ENCODE peak calls at places on chromosomes 13 and 19, in nine cellular contexts. M, N, K, W, O, Q, S, G and D are unnamed samples.
A peak's percentile ranks its signal among the peaks of the same experiment; 100 is the strongest.

GRCh38 chr13:63304497-63304896 is 1888.8 kb upstream of the PCDH20 start:
- DNase-seq in K (no peak), W (no peak), M (no peak), S (no peak), Q (no peak), G (no peak), N (peak; percentile 19), O (no peak), D (no peak)

GRCh38 chr13:99015606-99016520 is 38.0 kb upstream of the DOCK9 start:
- DNase-seq in S (no peak), M (no peak), Q (no peak), W (peak; percentile 35), K (no peak), O (no peak), G (no peak), N (no peak), D (no peak)

GRCh38 chr19:16573296-16573695 is 1.1 kb upstream of the SLC35E1 start:
- DNase-seq in W (no peak), S (no peak), G (no peak), N (no peak), O (no peak), M (no peak), K (no peak), Q (no peak), D (peak; percentile 24)

GRCh38 chr19:55441319-55441691 is 1.8 kb downstream of the SHISA7 start:
- DNase-seq in Q (peak; percentile 54), S (no peak), N (no peak), K (no peak), M (no peak), W (no peak), O (no peak), G (no peak), D (no peak)

GRCh38 chr13:21825186-21825585 is 154.3 kb downstream of the FGF9 start:
- DNase-seq in M (no peak), Q (no peak), W (no peak), O (peak; percentile 43), N (peak; percentile 22), K (no peak), G (no peak), S (no peak), D (no peak)

GRCh38 chr13:101623469-101624209 is 171.2 kb downstream of the ITGBL1 start:
- DNase-seq in Q (no peak), O (peak; percentile 24), N (peak; percentile 56), S (peak; percentile 67), G (no peak), W (no peak), K (no peak), M (no peak), D (no peak)

GRCh38 chr13:64234255-64234654 is 2818.6 kb upstream of the PCDH20 start:
- DNase-seq in K (no peak), W (no peak), Q (no peak), M (no peak), S (peak; percentile 93), O (peak; percentile 65), N (peak; percentile 45), G (no peak), D (no peak)

GRCh38 chr19:11422163-11423068 is 3.3 kb upstream of the RGL3 start:
- DNase-seq in N (peak; percentile 25), S (peak; percentile 25), Q (peak; percentile 98), O (no peak), M (peak; percentile 93), K (peak; percentile 94), W (peak; percentile 73), G (peak; percentile 63), D (peak; percentile 91)

GRCh38 chr13:46575843-46576242 is 22.9 kb downstream of the LRCH1 start:
- DNase-seq in N (peak; percentile 75), M (no peak), G (no peak), W (no peak), S (no peak), O (peak; percentile 89), Q (no peak), K (no peak), D (no peak)

GRCh38 chr19:40674291-40674690 is 16.2 kb downstream of the NUMBL start:
- DNase-seq in M (no peak), W (no peak), O (no peak), N (peak; percentile 60), G (no peak), S (no peak), K (no peak), Q (no peak), D (no peak)

GRCh38 chr13:28486144-28486543 is 8.8 kb downstream of the FLT1 start:
- DNase-seq in W (no peak), M (no peak), O (no peak), S (no peak), K (no peak), N (no peak), G (no peak), Q (no peak), D (no peak)

GRCh38 chr19:46299004-46299509 is 2.2 kb downstream of the HIF3A start:
- DNase-seq in M (peak; percentile 94), W (no peak), Q (no peak), K (peak; percentile 97), G (no peak), S (peak; percentile 95), N (peak; percentile 96), O (peak; percentile 50), D (peak; percentile 98)

GRCh38 chr13:106649495-106649894 is 81.6 kb upstream of the ARGLU1 start:
- DNase-seq in Q (no peak), W (no peak), M (no peak), S (no peak), K (no peak), G (no peak), N (peak; percentile 47), O (peak; percentile 22), D (no peak)

GRCh38 chr19:53333071-53333465 is 481 bp upstream of the ZNF845 start:
- DNase-seq in K (peak; percentile 70), G (no peak), M (peak; percentile 72), N (no peak), Q (peak; percentile 82), S (no peak), O (no peak), W (peak; percentile 49), D (peak; percentile 42)

GRCh38 chr13:41241626-41242025 is 21.8 kb downstream of the MTRF1 start:
- DNase-seq in M (no peak), G (no peak), W (no peak), N (no peak), S (no peak), K (no peak), O (no peak), Q (no peak), D (no peak)

GRCh38 chr19:931860-932646 is 6.2 kb downstream of the ARID3A start:
- DNase-seq in O (no peak), W (no peak), M (no peak), K (no peak), S (no peak), N (no peak), G (no peak), Q (no peak), D (no peak)

GRCh38 chr19:46639356-46640061 is 3.5 kb upstream of the GNG8 start:
- DNase-seq in W (no peak), Q (peak; percentile 74), O (peak; percentile 58), K (peak; percentile 77), S (no peak), G (peak; percentile 57), M (peak; percentile 89), N (peak; percentile 65), D (peak; percentile 62)

GRCh38 chr13:73230714-73231113 is 171.9 kb downstream of the KLF5 start:
- DNase-seq in S (no peak), N (no peak), K (no peak), M (no peak), G (no peak), Q (no peak), W (peak; percentile 40), O (no peak), D (no peak)

GRCh38 chr19:35222373-35223005 is 6.0 kb downstream of the FAM187B start:
- DNase-seq in W (no peak), N (no peak), O (no peak), S (no peak), Q (no peak), K (peak; percentile 53), M (no peak), G (no peak), D (no peak)
- H3K27me3 ChIP-seq in W (no peaks in the 10 kb centered on the region), N (peaks cover 5% of the 10 kb centered on the region), O (peaks cover 13% of the 10 kb centered on the region), S (no peaks in the 10 kb centered on the region), Q (no peaks in the 10 kb centered on the region), K (no peaks in the 10 kb centered on the region), M (no peaks in the 10 kb centered on the region), G (no peaks in the 10 kb centered on the region), D (no peaks in the 10 kb centered on the region)

GRCh38 chr19:35936738-35937268 is 629 bp downstream of the LRFN3 start:
- DNase-seq in G (no peak), K (no peak), O (no peak), Q (peak; percentile 17), N (no peak), S (no peak), W (no peak), M (peak; percentile 26), D (no peak)
- H3K27ac ChIP-seq in G (no peak overlapping the region), K (peak overlapping the region; percentile 71), O (peak overlapping the region; percentile 31), Q (no peak overlapping the region), N (no peak overlapping the region), S (no peak overlapping the region), W (peak overlapping the region; percentile 8), M (no peak overlapping the region), D (no peak overlapping the region)

GRCh38 chr13:110397445-110397844 is 90.4 kb downstream of the COL4A2 start:
- DNase-seq in S (no peak), M (peak; percentile 45), Q (no peak), N (peak; percentile 98), K (no peak), G (no peak), W (no peak), O (peak; percentile 85), D (no peak)

GRCh38 chr13:110396913-110397379 is 89.9 kb downstream of the COL4A2 start:
- DNase-seq in O (peak; percentile 100), G (no peak), S (no peak), Q (no peak), W (no peak), N (peak; percentile 100), K (no peak), M (peak; percentile 95), D (peak; percentile 44)

GRCh38 chr13:110394371-110394841 is 87.3 kb downstream of the COL4A2 start:
- DNase-seq in N (peak; percentile 93), S (no peak), K (no peak), Q (no peak), O (peak; percentile 94), G (no peak), W (no peak), M (peak; percentile 35), D (no peak)

GRCh38 chr13:110398564-110399507 is 91.8 kb downstream of the COL4A2 start:
- DNase-seq in S (no peak), Q (no peak), N (peak; percentile 70), W (no peak), K (no peak), M (peak; percentile 28), G (no peak), O (peak; percentile 72), D (no peak)

GRCh38 chr13:110396476-110396875 is 89.4 kb downstream of the COL4A2 start:
- DNase-seq in S (no peak), N (no peak), K (no peak), O (no peak), M (no peak), Q (no peak), W (no peak), G (no peak), D (no peak)
- H3K4me1 ChIP-seq in S (peaks cover 16% of the 10 kb centered on the region), N (peaks cover 43% of the 10 kb centered on the region), K (peaks cover 29% of the 10 kb centered on the region), O (peaks cover 32% of the 10 kb centered on the region), M (peaks cover 12% of the 10 kb centered on the region), Q (peaks cover 13% of the 10 kb centered on the region), W (no peaks in the 10 kb centered on the region), G (no peaks in the 10 kb centered on the region), D (no peaks in the 10 kb centered on the region)

GRCh38 chr19:13347351-13347750 is 158.9 kb downstream of the CACNA1A start:
- DNase-seq in O (no peak), Q (no peak), S (no peak), N (no peak), G (no peak), W (no peak), M (no peak), K (no peak), D (no peak)
- H3K27me3 ChIP-seq in O (no peaks in the 10 kb centered on the region), Q (no peaks in the 10 kb centered on the region), S (no peaks in the 10 kb centered on the region), N (no peaks in the 10 kb centered on the region), G (no peaks in the 10 kb centered on the region), W (no peaks in the 10 kb centered on the region), M (peaks cover 1% of the 10 kb centered on the region), K (peaks cover 4% of the 10 kb centered on the region), D (no peaks in the 10 kb centered on the region)